ENCODE peak calls at places on chromosomes 11 and 22, in five cellular contexts. P is brain microvascular endothelial cell, M is colonic mucosa, V is mesendoderm, A is lower lobe of right lung. D is an unnamed sample.

GRCh38 chr11:126607374-126607773 is 251.9 kb downstream of the ST3GAL4 start:
- DNase-seq in P (peak; percentile 59), M (peak; percentile 25), V (peak; percentile 79), A (no peak), D (peak; percentile 86)

GRCh38 chr11:70745451-70745850 is 347.1 kb downstream of the CTTN start:
- DNase-seq in P (no peak), M (no peak), V (no peak), A (peak; percentile 13), D (no peak)

GRCh38 chr11:94876645-94877445 is 96.5 kb downstream of the CWC15 start:
- DNase-seq in P (peak; percentile 98), M (peak; percentile 56), V (peak; percentile 50), A (peak; percentile 72), D (no peak)

GRCh38 chr11:134725939-134726639 is 314.0 kb upstream of the B3GAT1 start:
- DNase-seq in P (no peak), M (peak; percentile 42), V (peak; percentile 46), A (peak; percentile 61), D (peak; percentile 74)

GRCh38 chr11:129815596-129816461 is at the start of gene TMEM45B:
- DNase-seq in P (no peak), M (peak; percentile 80), V (peak; percentile 14), A (peak; percentile 76), D (peak; percentile 80)

GRCh38 chr11:64000740-64001514 is 14.7 kb downstream of the OTUB1 start:
- DNase-seq in P (no peak), M (no peak), V (no peak), A (peak; percentile 47), D (peak; percentile 80)

GRCh38 chr11:128328955-128329551 is 258.3 kb downstream of the ETS1 start:
- DNase-seq in P (no peak), M (no peak), V (peak; percentile 70), A (no peak), D (no peak)

GRCh38 chr11:66970371-66970807 is 4.7 kb upstream of the C11orf86 start:
- DNase-seq in P (peak; percentile 16), M (no peak), V (no peak), A (no peak), D (no peak)

GRCh38 chr22:42974223-42974622 is 40.7 kb downstream of the PACSIN2 start:
- DNase-seq in P (no peak), M (peak; percentile 61), V (no peak), A (no peak), D (no peak)

DNA sequence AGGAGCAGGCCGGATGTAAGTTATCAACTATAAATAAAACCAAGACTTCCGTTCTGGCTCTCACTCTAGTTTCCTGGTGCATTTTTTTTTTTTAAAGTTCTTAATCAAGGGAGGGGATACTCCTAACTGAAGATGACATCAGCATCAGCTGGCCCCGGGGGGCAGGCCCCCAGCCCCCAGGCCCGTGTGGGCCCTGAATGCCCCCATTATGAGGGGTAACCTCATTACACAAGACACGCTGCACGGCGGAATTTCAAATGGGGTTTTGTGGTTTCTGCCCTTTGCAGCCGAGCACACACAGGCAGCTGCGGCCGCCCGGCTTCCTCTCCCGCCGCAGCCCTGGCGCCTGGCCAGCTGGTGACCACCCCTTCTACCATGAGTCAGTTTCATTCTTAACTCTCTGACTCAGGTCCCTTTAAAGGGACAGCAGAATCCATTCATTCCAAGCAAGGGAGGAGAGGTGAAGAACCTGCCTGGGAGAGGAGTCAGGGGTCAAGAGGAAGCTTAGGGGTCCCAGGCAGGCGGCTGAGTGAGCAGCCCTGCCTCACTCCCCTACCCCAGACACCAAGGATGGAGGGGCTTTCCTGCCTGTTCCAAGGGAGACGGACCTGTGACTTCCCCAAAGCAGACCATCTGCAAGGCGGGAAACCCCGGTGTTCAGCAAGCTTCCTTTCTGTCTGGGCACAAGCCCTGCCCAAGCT is 3.4 kb downstream of the MYEOV start:
- DNase-seq in P (peak; percentile 99), M (peak; percentile 93), V (peak; percentile 73), A (peak; percentile 94), D (peak; percentile 53)
- H3K4me3 ChIP-seq in P (no peak overlapping the region), M (no peak overlapping the region), V (no peak overlapping the region), A (peak overlapping the region; percentile 39), D (no peak overlapping the region)

GRCh38 chr11:57353024-57353423 is 14.9 kb downstream of the P2RX3 start:
- DNase-seq in P (no peak), M (no peak), V (no peak), A (no peak), D (no peak)
- H3K36me3 ChIP-seq in P (no peaks in the 10 kb centered on the region), M (no peaks in the 10 kb centered on the region), V (no peaks in the 10 kb centered on the region), A (no peaks in the 10 kb centered on the region), D (no peaks in the 10 kb centered on the region)

GRCh38 chr11:34239465-34240149 is 118.2 kb downstream of the ABTB2 start:
- DNase-seq in P (no peak), M (no peak), V (no peak), A (no peak), D (no peak)
- H3K4me3 ChIP-seq in P (no peak overlapping the region), M (no peak overlapping the region), V (no peak overlapping the region), A (no peak overlapping the region), D (no peak overlapping the region)

DNA sequence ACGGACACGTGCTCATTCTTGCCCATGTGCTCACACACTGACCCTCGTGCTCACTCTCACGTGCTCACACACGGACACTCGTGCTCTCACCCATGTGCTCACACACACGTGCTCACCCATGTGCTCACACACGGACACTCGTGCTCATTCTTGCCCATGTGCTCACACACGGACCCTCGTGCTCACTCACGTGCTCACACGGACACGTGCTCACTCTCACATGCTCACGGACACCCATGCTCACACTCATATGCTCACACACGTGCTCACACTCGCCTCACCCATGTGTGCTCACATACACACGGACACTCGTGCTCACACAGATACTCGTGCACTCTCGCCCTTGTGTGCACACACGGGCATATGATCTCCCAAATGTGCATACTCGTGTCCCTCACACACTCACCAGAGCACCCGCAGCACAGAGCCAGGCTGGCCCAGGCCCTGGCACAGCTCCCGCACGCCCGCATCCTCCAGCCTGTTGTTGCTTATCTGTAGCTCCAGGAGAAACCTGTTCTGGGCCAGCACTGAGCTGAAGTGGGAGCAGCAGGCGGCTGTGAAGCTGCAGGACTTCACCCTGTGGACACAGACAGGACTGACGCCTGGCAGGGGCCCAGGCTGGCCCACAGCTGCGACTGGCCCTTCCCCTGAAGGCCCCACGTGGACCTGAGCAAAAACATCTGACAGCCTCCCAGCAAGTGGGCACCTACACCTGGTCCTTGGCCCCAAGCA is 9.3 kb downstream of the RNH1 start:
- DNase-seq in P (no peak), M (no peak), V (no peak), A (no peak), D (peak; percentile 40)
- H3K36me3 ChIP-seq in P (peaks cover 86% of the 10 kb centered on the region), M (peaks cover 36% of the 10 kb centered on the region), V (peaks cover 24% of the 10 kb centered on the region), A (peaks cover 94% of the 10 kb centered on the region), D (peaks cover 21% of the 10 kb centered on the region)

D was measured in H7.